ENCODE peak calls at places on chromosomes 12 and 14, in four cellular contexts. V is CD4-positive, CD25-positive, alpha-beta regulatory T cell; E is left ventricle myocardium inferior; Q is PC-9. Z is an unnamed sample.

GRCh38 chr14:33432407-33433023 is 493.8 kb downstream of the NPAS3 start:
- DNase-seq in V (no peak), E (no peak), Q (no peak), Z (no peak)

GRCh38 chr12:38544357-38545066 is 227.9 kb downstream of the ALG10B start:
- DNase-seq in E (no peak), V (no peak), Q (no peak), Z (no peak)

GRCh38 chr12:132066345-132066685 is 77.8 kb downstream of the DDX51 start:
- DNase-seq in Q (no peak), E (no peak), V (no peak), Z (no peak)

GRCh38 chr14:93207468-93208308 is 632 bp downstream of the UBR7 start:
- DNase-seq in Q (peak), V (peak), E (peak), Z (no peak)

GRCh38 chr14:30855345-30856037 is 18.9 kb upstream of the COCH start:
- DNase-seq in V (no peak), Q (no peak), E (no peak), Z (no peak)

GRCh38 chr12:74286254-74286653 is 251.4 kb upstream of the ATXN7L3B start:
- DNase-seq in V (no peak), Q (no peak), E (no peak), Z (no peak)

GRCh38 chr12:103013741-103014140 is 56.3 kb downstream of the ASCL1 start:
- DNase-seq in Q (no peak), E (no peak), V (no peak), Z (no peak)

GRCh38 chr12:4312251-4312650 is 8.8 kb upstream of the TIGAR start:
- DNase-seq in V (no peak), E (no peak), Q (no peak), Z (no peak)

GRCh38 chr12:70645494-70646317 is 8.5 kb upstream of the PTPRB start:
- DNase-seq in E (peak), Q (peak), V (no peak), Z (peak)

GRCh38 chr12:96824074-96824837 is 82.8 kb upstream of the NEDD1 start:
- DNase-seq in E (no peak), V (no peak), Q (no peak), Z (no peak)

GRCh38 chr12:57342207-57342691 is 88.6 kb downstream of the R3HDM2 start:
- DNase-seq in V (no peak), Q (no peak), E (peak), Z (no peak)

GRCh38 chr12:113187588-113187987 is 2.1 kb downstream of the RITA1 start:
- DNase-seq in V (no peak), Q (no peak), E (no peak), Z (no peak)

GRCh38 chr12:15928345-15928744 is 17.2 kb downstream of the DERA start:
- DNase-seq in Q (no peak), V (no peak), E (no peak), Z (peak)

GRCh38 chr14:39276579-39277114 is 42.9 kb downstream of the MIA2 start:
- DNase-seq in Q (no peak), E (no peak), V (no peak), Z (no peak)

GRCh38 chr14:46306267-46306666 is 345.3 kb downstream of the RPL10L start:
- DNase-seq in Q (no peak), V (no peak), E (no peak), Z (no peak)

GRCh38 chr12:51976376-51977160 is 25.1 kb downstream of the ACVR1B start:
- DNase-seq in E (no peak), Q (no peak), V (no peak), Z (no peak)

GRCh38 chr12:57765003-57765697 is 1.7 kb downstream of the CYP27B1 start:
- DNase-seq in E (peak), V (no peak), Q (no peak), Z (no peak)

GRCh38 chr12:106251636-106252035 is 3.8 kb upstream of the CKAP4 start:
- DNase-seq in Q (no peak), V (no peak), E (no peak), Z (no peak)

GRCh38 chr12:89494411-89495231 is 30.0 kb downstream of the GALNT4 start:
- DNase-seq in E (no peak), V (peak), Q (no peak), Z (no peak)

GRCh38 chr14:60722163-60722835 is 1.9 kb downstream of the SIX4 start:
- DNase-seq in E (no peak), Q (peak), V (no peak), Z (no peak)

GRCh38 chr12:83121886-83122622 is 435.3 kb downstream of the TMTC2 start:
- DNase-seq in V (no peak), Q (no peak), E (no peak), Z (no peak)

DNA sequence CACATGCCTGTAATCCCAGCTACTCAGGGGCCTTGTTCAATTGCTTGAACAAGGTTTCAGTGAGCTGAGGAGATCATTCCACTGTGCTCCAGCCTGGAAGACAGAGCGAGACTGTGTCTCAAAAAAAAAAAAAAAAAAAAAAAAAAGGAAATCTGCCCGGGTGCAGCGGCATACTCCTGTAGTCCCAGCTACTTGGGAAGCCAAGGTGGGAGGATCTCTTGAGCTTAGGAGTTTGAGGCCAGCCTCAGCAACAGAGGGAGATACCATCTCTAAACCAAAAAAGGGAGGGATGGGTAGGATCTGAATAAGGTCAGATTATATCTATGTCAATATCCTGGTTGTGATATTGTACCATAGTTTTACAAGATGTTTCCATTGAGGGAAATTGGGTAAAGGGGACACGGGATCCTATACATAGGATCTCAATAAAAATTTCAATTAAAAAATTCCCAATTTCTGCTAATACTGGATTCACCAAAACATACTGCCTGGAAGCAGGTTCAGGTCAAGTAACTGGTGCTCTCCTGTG is 76.4 kb downstream of the BORCS5 start:
- DNase-seq in Q (no peak), V (no peak), E (no peak), Z (no peak)
- H3K27ac ChIP-seq in Q (no peak), V (no peak), E (no peak), Z (peak)

DNA sequence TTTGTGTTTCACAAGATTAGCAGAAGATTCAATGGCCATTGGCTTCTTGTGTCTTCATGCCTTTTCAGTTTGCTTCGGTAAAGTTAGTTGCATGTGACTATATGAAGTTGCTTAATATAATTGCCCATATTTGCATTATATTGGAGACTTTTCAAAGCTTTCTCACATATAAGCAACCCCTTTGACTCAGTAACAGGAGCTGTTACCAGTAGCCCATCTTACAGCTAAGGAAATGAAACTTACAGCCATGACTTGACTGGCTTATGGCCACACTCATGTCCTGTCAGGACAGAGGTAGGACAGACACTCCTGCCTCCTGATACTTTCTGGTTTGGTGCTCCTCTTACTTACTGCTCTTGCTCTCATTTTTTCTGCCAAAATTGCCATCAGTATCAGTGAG is 1082.1 kb downstream of the BCL11B start:
- DNase-seq in Q (no peak), V (no peak), E (no peak), Z (no peak)
- H3K27ac ChIP-seq in Q (no peak), V (peak), E (no peak), Z (no peak)

DNA sequence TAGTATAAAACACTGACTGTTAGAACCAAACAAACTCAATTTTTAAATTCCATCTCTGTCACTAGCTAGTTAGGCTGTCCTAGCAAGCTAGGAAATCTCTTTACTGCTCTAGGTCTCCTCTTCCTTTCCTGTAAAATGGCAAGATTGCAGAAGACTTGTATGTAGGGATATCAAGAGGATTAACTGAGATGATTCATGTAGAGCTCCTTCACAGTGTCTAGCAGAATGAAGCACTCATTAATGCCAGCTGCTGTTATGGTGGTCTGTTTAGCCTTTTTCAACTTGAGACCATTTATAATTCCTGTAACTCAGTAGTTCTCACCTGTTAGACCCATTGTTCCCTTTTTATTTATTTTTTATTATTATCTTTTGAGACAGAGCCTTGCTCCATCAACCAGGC is 67.8 kb upstream of the KCNH3 start:
- DNase-seq in E (no peak), Q (no peak), V (no peak), Z (no peak)
- H3K27ac ChIP-seq in E (no peak), Q (no peak), V (no peak), Z (no peak)

GRCh38 chr14:105064001-105064400 is 1.2 kb downstream of the GPR132 start:
- DNase-seq in Q (no peak), E (no peak), V (no peak), Z (no peak)
- H3K27ac ChIP-seq in Q (no peak), E (peak), V (peak), Z (no peak)

DNA sequence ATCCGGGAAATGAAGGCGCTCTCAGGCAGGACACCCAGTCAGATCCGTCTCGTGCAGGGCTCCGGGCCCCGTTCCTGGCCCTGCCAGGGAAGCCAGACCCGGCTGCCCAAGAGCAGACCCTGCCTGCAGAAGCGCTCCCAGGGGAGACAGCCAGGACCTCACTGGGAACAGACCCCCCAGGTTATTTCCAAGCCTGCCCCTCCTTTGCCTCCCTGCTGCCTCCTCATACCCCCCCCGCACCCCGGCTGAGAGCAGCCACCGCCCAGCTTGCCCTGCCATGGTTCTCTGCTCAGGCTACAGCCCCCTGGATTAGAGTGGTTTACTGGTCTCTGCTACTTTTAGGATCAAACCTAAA is 34.5 kb upstream of the PPP1R13B start:
- DNase-seq in Q (no peak), E (no peak), V (no peak), Z (no peak)
- H3K27ac ChIP-seq in Q (no peak), E (peak), V (no peak), Z (no peak)

Z was measured in epithelial cell of prostate.